ENCODE peak calls at places on chromosomes 3 and 15, in five cellular contexts. O is esophagus squamous epithelium, Q is hepatocyte, H is heart right ventricle, X is uterus. T is an unnamed sample. For H3K4me1, the result is how much of the 10 kb centered on the place peaks cover.

GRCh38 chr3:196537319-196537984 is 22.3 kb upstream of the SMCO1 start:
- DNase-seq in O (no peak), Q (no peak), H (no peak), X (peak), T (no peak)

GRCh38 chr15:92205255-92205739 is 188.4 kb upstream of the ST8SIA2 start:
- DNase-seq in O (no peak), Q (peak), H (no peak), X (no peak), T (peak)

GRCh38 chr15:99967841-99968371 is 234.7 kb upstream of the LYSMD4 start:
- DNase-seq in O (no peak), Q (no peak), H (no peak), X (no peak), T (peak)

GRCh38 chr3:39513801-39514369 is 46.4 kb downstream of the MOBP start:
- DNase-seq in O (no peak), Q (no peak), H (no peak), X (no peak), T (no peak)

GRCh38 chr3:12265558-12265957 is 23.3 kb upstream of the PPARG start:
- DNase-seq in O (no peak), Q (no peak), H (no peak), X (no peak), T (no peak)

GRCh38 chr15:63221346-63221745 is 31.9 kb downstream of the RAB8B start:
- DNase-seq in O (no peak), Q (no peak), H (no peak), X (no peak), T (peak)

GRCh38 chr3:56157693-56158092 is 310.6 kb downstream of the ERC2 start:
- DNase-seq in O (no peak), Q (no peak), H (no peak), X (no peak), T (peak)

GRCh38 chr3:49100046-49100615 is 4.4 kb downstream of the QARS1 start:
- DNase-seq in O (no peak), Q (no peak), H (no peak), X (no peak), T (no peak)

GRCh38 chr3:8301977-8302589 is 199.5 kb upstream of the LMCD1 start:
- DNase-seq in O (no peak), Q (peak), H (no peak), X (no peak), T (no peak)

GRCh38 chr3:130826516-130826915 is 67.4 kb upstream of the ATP2C1 start:
- DNase-seq in O (no peak), Q (no peak), H (no peak), X (no peak), T (no peak)

GRCh38 chr3:117874028-117874765 is 1160.4 kb downstream of the IGSF11 start:
- DNase-seq in O (no peak), Q (no peak), H (no peak), X (no peak), T (no peak)

GRCh38 chr3:103609472-103609871 is 1174.7 kb downstream of the ZPLD1 start:
- DNase-seq in O (no peak), Q (no peak), H (no peak), X (no peak), T (no peak)

GRCh38 chr15:33956397-33956796 is 11.9 kb upstream of the CHRM5 start:
- DNase-seq in O (no peak), Q (no peak), H (no peak), X (no peak), T (no peak)

GRCh38 chr3:73561494-73561893 is 63.2 kb downstream of the PDZRN3 start:
- DNase-seq in O (no peak), Q (no peak), H (no peak), X (peak), T (no peak)

GRCh38 chr3:73556520-73557371 is 68.0 kb downstream of the PDZRN3 start:
- DNase-seq in O (no peak), Q (no peak), H (no peak), X (no peak), T (no peak)

GRCh38 chr3:73558399-73559075 is 66.2 kb downstream of the PDZRN3 start:
- DNase-seq in O (no peak), Q (no peak), H (no peak), X (no peak), T (no peak)

GRCh38 chr3:73563896-73564582 is 60.7 kb downstream of the PDZRN3 start:
- DNase-seq in O (no peak), Q (no peak), H (no peak), X (no peak), T (no peak)

DNA sequence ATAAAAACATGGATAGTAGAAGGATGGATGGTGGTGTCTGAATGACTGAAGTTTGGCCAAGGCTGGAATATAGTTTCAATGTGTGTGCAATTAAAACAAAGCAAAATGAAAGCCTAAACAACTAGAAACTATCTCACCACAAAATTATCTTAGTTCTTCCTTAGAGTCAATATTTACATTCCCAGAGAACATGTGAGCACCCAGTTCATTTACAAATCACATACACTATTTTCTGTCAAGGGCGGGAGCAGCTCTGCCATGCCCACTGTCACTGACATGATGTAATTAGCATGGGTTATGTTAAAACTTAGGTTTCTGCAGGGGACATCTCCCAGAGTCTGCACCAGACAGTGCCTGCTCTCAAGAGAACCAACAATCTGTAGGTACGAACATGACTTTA is 65.0 kb downstream of the PDZRN3 start:
- DNase-seq in O (no peak), Q (no peak), H (no peak), X (no peak), T (no peak)
- H3K4me1 ChIP-seq in O (half or more), Q (half or more), H (under half), X (under half), T (half or more)

DNA sequence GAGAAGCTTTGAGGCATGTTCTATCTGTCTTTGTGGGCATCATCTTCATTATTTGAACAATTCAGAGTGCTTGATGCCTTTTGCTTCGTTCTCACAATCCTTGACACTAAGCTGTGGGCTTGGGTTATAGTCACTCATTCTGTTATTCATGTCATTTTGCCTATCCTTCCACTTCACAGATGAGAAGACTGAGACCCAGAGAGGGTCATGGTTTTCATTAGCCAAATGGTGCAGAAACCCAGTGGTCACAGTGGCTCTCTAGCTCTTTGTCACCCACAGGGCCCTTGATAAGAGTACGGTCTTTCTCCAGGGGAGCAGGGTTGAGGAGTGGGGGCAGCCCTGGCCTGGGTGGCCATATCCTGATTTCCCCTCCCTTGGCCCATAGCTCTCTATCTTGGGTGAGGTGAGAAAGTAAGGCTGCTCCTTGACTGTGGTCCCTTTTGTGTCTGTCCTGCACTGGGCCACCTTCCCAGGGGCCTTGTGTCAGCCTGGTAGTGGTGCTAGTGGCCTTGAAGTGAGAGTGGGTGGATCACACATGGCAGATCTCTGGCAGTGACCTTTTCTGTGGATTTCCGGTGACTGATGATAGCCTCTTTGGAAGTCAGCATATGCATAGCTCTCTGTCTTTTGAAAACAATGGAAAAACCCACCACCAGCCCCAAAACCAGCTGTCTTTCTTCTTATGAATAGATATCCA is 130.1 kb downstream of the IGF1R start:
- DNase-seq in O (no peak), Q (no peak), H (no peak), X (no peak), T (no peak)
- H3K4me1 ChIP-seq in O (half or more), Q (under half), H (under half), X (under half), T (under half)

DNA sequence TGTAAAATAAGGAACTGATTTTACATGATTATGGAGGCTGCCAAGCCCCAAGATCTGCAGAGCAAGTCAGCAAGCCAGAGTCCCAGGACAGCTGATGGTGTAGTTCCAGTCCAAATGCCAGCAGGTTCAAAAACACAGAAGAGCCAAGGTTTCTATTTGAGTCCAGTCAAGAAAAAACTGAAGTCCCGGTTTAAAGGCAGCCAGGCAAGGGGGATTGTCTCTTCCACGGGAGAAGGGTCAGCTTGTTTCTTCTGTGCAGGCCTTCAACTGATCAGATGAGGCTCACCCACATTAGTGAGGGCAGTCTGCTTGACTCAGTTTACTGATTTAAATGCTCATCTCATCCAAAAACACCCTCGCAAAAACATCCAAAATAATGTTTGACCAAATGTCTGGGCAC is 246.2 kb downstream of the PLCL2 start:
- DNase-seq in O (no peak), Q (no peak), H (no peak), X (no peak), T (no peak)
- H3K4me1 ChIP-seq in O (under half), Q (under half), H (under half), X (under half), T (under half)

DNA sequence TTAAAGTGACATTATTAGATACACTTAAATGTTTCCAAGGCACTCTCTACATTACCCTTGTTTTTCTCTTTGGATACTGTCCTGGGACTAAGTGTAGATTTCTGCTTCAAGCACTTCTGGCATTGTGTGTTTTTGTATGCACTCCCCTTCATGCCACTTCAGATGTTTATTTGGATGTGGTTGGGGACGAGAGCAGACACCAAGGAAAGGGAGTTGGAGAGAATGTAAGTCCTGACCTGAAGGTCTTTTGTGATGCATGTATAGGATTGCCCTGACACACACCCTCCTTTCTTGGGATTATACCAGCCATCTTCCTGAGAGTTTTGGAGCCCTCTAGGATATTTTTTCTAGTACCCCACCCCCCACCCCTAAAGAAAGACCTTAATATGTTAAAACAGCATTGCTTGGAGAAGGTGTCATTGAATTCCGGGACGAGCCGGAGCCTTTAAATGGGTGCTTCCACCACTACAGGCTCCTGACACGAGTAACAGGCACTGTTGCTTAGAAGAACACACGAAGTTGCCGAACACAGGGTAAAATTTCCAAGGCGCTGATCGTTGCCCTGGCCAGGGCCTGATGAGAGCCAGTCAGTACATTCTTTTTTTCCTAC is 22.7 kb downstream of the PSMD6 start:
- DNase-seq in O (no peak), Q (no peak), H (no peak), X (no peak), T (no peak)
- H3K4me1 ChIP-seq in O (under half), Q (under half), H (under half), X (under half), T (under half)